ENCODE peak calls at places on chromosomes 3 and 15, in four cellular contexts. M is NT2/D1, D is fibroblast of the aortic adventitia, O is MM.1S. R is an unnamed sample.

GRCh38 chr3:16329036-16329791 is 64.2 kb downstream of the OXNAD1 start:
- DNase-seq in M (no peak), D (no peak), O (no peak), R (no peak)

GRCh38 chr3:65268411-65268810 is 580.6 kb upstream of the ADAMTS9 start:
- DNase-seq in M (no peak), D (no peak), O (no peak), R (no peak)

GRCh38 chr3:183871541-183871940 is 13.1 kb downstream of the PARL start:
- DNase-seq in M (no peak), D (no peak), O (no peak), R (no peak)

GRCh38 chr15:55267401-55268053 is 22.1 kb downstream of the RAB27A start:
- DNase-seq in M (no peak), D (peak), O (no peak), R (peak)

GRCh38 chr15:96070636-96071035 is 259.9 kb upstream of the NR2F2 start:
- DNase-seq in M (no peak), D (peak), O (no peak), R (no peak)

GRCh38 chr15:59998256-59999063 is 5.7 kb upstream of the FOXB1 start:
- DNase-seq in M (no peak), D (no peak), O (no peak), R (no peak)

GRCh38 chr15:22811640-22812039 is 25.2 kb downstream of the NIPA1 start:
- DNase-seq in M (no peak), D (no peak), O (no peak), R (no peak)

GRCh38 chr3:141321109-141321497 is 47.2 kb upstream of the ZBTB38 start:
- DNase-seq in M (no peak), D (no peak), O (no peak), R (no peak)

GRCh38 chr3:110419096-110419495 is 652.5 kb upstream of the NECTIN3 start:
- DNase-seq in M (no peak), D (no peak), O (peak), R (peak)

GRCh38 chr15:71461748-71462147 is 346.5 kb downstream of the THSD4 start:
- DNase-seq in M (no peak), D (no peak), O (no peak), R (no peak)

GRCh38 chr15:34359416-34359815 is 7.6 kb downstream of the LPCAT4 start:
- DNase-seq in M (no peak), D (no peak), O (no peak), R (no peak)

GRCh38 chr3:37652851-37653250 is 208.8 kb upstream of the CTDSPL start:
- DNase-seq in M (no peak), D (no peak), O (no peak), R (no peak)

DNA sequence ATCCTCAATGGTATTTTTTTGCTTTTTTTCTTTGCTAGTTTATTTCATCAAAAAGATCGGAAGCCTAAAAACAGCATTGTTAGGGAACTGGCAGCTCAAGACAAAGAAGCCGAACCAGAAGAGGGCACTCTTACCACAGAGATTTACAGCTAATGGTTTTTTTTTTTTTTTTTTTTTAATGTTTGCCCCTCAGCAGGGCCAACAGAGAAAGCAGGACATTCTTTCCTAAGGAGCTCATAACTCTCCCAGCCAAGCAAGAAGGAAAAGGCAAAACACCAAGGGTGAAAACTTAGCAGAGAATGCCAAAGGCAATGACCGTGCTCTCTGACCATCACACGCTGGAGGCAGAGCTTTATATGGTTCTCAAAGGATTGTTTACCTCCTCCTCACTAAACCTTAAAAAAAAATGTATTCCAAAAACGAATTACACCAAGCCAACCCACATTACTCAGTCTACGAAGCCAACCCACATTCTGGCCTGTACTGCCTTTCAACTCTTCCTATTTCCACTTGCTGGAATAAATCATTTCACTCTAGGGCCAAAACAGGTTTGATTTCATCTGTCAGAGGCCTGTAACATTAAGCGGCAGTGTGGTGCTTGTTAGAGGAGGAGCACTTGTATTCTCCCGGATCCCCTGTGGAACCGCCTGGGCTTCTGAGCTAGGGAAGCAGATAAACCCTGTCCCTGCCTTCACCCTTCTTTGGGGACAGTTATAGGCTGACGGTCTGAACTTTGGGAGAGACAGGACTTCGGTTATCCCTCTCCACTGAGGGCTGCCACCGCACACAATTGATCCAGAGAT is 35.6 kb upstream of the GYG1 start:
- DNase-seq in M (peak), D (peak), O (peak), R (peak)
- H3K4me3 ChIP-seq in M (no peak), D (no peak), O (no peak), R (no peak)

DNA sequence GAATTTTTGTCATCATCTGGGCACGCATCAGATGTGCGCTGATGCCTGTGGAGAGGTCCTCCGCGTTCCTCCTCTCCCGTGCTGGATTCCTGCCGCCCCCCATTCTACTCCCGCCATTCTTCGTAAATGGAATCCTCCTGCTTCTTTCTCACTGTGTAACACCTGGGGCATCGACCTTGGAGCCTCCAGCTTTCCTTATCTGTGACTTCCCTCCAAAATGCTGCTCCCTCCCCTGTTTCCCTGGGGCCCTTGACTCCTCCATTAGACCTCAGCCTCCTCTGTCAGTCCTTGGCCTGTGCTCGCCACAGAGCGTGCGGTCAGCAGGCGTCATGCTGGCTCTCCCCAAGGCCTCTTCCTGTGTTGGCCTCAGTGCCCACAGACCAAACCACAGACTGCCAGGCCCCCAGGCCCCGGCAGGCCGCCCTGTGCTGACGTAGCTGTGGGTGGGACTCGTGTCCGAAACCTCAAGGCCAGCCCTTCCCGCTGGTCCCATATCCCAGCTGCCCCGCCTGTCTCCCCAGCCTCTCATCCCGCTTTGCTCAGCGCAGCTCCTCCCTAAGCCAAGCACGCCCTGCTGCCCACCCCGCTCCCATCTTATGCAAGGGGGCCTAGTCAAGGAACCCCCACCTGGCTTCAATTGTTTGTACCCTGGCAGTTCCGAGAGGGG is 17.7 kb downstream of the TNFAIP8L3 start:
- DNase-seq in M (no peak), D (peak), O (peak), R (no peak)
- H3K4me3 ChIP-seq in M (peak), D (no peak), O (peak), R (no peak)

GRCh38 chr3:162538906-162539305 is 1042.3 kb downstream of the OTOL1 start:
- DNase-seq in M (no peak), D (no peak), O (no peak), R (no peak)
- H3K4me3 ChIP-seq in M (no peak), D (no peak), O (no peak), R (no peak)

GRCh38 chr3:101781166-101781565 is 2.2 kb downstream of the NXPE3 start:
- DNase-seq in M (no peak), D (peak), O (no peak), R (no peak)

GRCh38 chr3:101779808-101780366 is 876 bp downstream of the NXPE3 start:
- DNase-seq in M (no peak), D (peak), O (peak), R (no peak)

GRCh38 chr3:101779047-101779807 is at the start of gene NXPE3:
- DNase-seq in M (peak), D (peak), O (peak), R (peak)

GRCh38 chr3:101778385-101779046 is 495 bp upstream of the NXPE3 start:
- DNase-seq in M (no peak), D (no peak), O (peak), R (peak)

GRCh38 chr3:101780661-101781060 is 1.6 kb downstream of the NXPE3 start:
- DNase-seq in M (no peak), D (peak), O (peak), R (no peak)
- H3K4me3 ChIP-seq in M (no peak), D (peak), O (peak), R (no peak)

DNA sequence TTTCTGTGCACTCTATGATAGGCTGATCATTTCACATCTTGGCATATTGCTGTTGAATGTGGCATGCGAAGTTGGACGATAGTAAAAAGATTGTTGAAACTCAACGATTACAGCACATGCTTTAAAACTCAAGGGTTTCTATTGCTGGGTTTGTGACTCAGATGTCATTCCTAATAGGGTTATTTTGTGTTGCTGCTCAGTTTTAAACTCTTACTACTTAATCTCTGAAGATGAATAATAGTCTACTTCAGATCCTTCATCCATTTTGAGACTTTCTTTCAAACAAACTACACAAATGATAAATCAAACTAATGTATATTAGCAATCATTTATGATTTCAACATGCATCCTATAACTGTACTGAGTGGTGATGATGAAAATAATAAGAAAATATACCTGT is 71.3 kb upstream of the MBNL1 start:
- DNase-seq in M (no peak), D (peak), O (peak), R (no peak)
- H3K4me3 ChIP-seq in M (no peak), D (no peak), O (peak), R (no peak)

GRCh38 chr3:49413338-49413734 is 1.1 kb downstream of the TCTA start:
- DNase-seq in M (no peak), D (no peak), O (no peak), R (no peak)
- H3K4me3 ChIP-seq in M (peak), D (peak), O (peak), R (peak)

DNA sequence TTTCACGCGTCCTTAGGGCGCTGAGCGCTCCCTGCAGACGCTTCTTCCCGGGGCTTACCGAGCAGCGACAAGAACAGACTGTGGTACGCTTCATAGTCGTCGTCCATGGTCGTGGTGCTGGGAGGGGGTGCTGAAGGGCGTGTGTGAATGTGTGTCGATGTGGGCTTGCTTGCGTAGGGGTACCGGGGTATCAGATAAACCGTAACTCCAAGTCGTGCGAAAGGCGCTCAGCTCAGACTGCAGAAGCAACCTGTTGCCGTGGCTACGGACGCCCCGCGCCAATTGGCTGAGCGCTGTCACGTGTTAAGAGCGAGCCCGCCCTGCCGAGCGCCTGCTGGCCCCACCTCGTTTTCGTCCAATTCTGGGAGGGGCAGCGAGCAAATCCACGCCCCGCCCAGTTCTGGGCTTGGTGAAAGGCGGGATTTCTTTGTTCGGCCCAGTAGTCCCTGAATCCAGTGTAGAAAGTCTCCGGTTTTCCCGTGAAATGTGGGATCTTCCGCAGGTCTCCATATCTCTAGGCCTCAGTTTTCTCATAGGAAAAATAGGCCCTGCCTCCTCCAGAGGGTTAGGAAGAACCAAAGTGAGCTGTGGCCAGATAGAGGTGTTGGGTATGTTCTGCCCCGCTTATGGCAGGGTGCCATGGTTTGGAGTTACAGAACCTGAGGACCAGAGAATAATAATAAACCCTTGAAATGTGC is at the start of gene EFCAB12:
- DNase-seq in M (peak), D (peak), O (peak), R (no peak)
- H3K4me3 ChIP-seq in M (peak), D (peak), O (peak), R (no peak)

GRCh38 chr3:149702691-149703426 is 45.0 kb upstream of the WWTR1 start:
- DNase-seq in M (no peak), D (peak), O (no peak), R (no peak)
- H3K4me3 ChIP-seq in M (no peak), D (no peak), O (no peak), R (no peak)

GRCh38 chr15:77819841-77820728 is 187.4 kb upstream of the LINGO1 start:
- DNase-seq in M (no peak), D (no peak), O (peak), R (no peak)
- H3K4me3 ChIP-seq in M (peak), D (no peak), O (peak), R (no peak)